ENCODE peak calls at places on chromosomes 12 and 14, in eight cellular contexts. One of them, this sample, is unnamed.

GRCh38 chr12:93738199-93739058 is 61.3 kb downstream of the CRADD start:
- DNase-seq in ovary: no peak
- DNase-seq in NB4: no peak
- DNase-seq in transverse colon: no peak
- DNase-seq in K562: no peak
- DNase-seq in lower leg skin: no peak
- DNase-seq in prostate gland: no peak
- DNase-seq in A549: no peak
- DNase-seq in this sample: no peak

GRCh38 chr14:60819575-60819974 is 85.0 kb downstream of the MNAT1 start:
- DNase-seq in ovary: no peak
- DNase-seq in NB4: no peak
- DNase-seq in transverse colon: no peak
- DNase-seq in K562: no peak
- DNase-seq in lower leg skin: no peak
- DNase-seq in prostate gland: no peak
- DNase-seq in A549: no peak
- DNase-seq in this sample: no peak

GRCh38 chr12:66405395-66405794 is 103.1 kb downstream of the HELB start:
- DNase-seq in ovary: no peak
- DNase-seq in NB4: no peak
- DNase-seq in transverse colon: no peak
- DNase-seq in K562: no peak
- DNase-seq in lower leg skin: no peak
- DNase-seq in prostate gland: no peak
- DNase-seq in A549: no peak
- DNase-seq in this sample: no peak

GRCh38 chr12:62712561-62712960 is 222.4 kb downstream of the PPM1H start:
- DNase-seq in ovary: no peak
- DNase-seq in NB4: no peak
- DNase-seq in transverse colon: no peak
- DNase-seq in K562: no peak
- DNase-seq in lower leg skin: no peak
- DNase-seq in prostate gland: no peak
- DNase-seq in A549: no peak
- DNase-seq in this sample: no peak

GRCh38 chr14:55180434-55180833 is 11.0 kb downstream of the DLGAP5 start:
- DNase-seq in ovary: no peak
- DNase-seq in NB4: no peak
- DNase-seq in transverse colon: no peak
- DNase-seq in K562: no peak
- DNase-seq in lower leg skin: no peak
- DNase-seq in prostate gland: no peak
- DNase-seq in A549: no peak
- DNase-seq in this sample: no peak

GRCh38 chr14:54343276-54344121 is 53.3 kb upstream of the CDKN3 start:
- DNase-seq in ovary: no peak
- DNase-seq in NB4: no peak
- DNase-seq in transverse colon: no peak
- DNase-seq in K562: no peak
- DNase-seq in lower leg skin: no peak
- DNase-seq in prostate gland: peak
- DNase-seq in A549: no peak
- DNase-seq in this sample: no peak

GRCh38 chr14:74504874-74505617 is 11.5 kb downstream of the ISCA2 start:
- DNase-seq in ovary: no peak
- DNase-seq in NB4: no peak
- DNase-seq in transverse colon: no peak
- DNase-seq in K562: no peak
- DNase-seq in lower leg skin: peak
- DNase-seq in prostate gland: no peak
- DNase-seq in A549: no peak
- DNase-seq in this sample: no peak

GRCh38 chr14:80213602-80214001 is 2.3 kb upstream of the DIO2 start:
- DNase-seq in ovary: no peak
- DNase-seq in NB4: peak
- DNase-seq in transverse colon: peak
- DNase-seq in K562: no peak
- DNase-seq in lower leg skin: no peak
- DNase-seq in prostate gland: no peak
- DNase-seq in A549: peak
- DNase-seq in this sample: no peak

GRCh38 chr14:74510211-74510931 is 16.8 kb downstream of the ISCA2 start:
- DNase-seq in ovary: peak
- DNase-seq in NB4: no peak
- DNase-seq in transverse colon: no peak
- DNase-seq in K562: no peak
- DNase-seq in lower leg skin: no peak
- DNase-seq in prostate gland: no peak
- DNase-seq in A549: no peak
- DNase-seq in this sample: peak

GRCh38 chr14:68968051-68968450 is 11.1 kb downstream of the ACTN1 start:
- DNase-seq in ovary: no peak
- DNase-seq in NB4: no peak
- DNase-seq in transverse colon: no peak
- DNase-seq in K562: no peak
- DNase-seq in lower leg skin: no peak
- DNase-seq in prostate gland: no peak
- DNase-seq in A549: no peak
- DNase-seq in this sample: peak

DNA sequence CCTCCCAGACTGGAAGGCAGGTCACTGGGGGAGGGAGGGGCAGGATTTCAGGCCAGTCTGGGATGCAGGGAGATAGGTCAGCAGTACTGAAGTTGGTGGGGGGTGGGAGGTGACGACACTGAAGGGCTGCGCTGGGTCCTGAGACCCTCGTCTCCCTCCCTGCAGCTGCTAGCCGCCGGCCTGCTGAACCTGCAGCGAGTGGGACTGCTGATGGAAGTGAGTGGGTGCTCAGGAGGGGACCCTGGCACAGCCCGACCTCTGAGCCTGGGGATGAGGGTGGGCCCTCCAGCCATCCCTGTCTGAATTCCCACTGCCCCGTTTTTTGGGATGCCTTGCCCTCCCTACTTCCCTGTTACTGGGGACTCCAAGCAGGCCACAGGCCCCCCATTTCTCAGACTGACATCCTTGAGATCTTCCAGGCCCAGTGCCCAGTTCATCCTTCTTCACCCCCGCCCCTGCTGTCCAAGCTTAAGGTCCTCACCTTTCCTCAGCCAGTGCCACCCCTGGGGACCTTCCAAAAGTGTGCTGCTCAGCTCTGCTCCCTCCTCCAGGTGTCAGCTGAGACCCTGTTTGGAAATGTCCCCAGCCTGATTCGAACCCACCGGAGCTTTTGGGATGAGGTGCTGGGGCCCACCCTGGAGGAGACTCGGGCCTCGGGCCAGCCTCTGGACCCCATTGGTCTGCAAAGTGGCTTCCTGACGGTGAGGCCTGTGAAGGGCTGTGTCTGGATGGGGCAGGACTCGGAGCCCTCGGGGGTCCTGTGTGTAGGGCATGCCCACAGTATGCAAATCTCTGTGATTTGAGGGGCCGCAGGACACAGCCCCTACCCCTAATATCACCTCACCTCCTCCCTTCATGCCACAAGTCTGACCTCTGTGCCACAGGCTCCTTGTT is 5.5 kb downstream of the PLEKHG6 start:
- DNase-seq in ovary: no peak
- DNase-seq in NB4: no peak
- DNase-seq in transverse colon: no peak
- DNase-seq in K562: no peak
- DNase-seq in lower leg skin: no peak
- DNase-seq in prostate gland: no peak
- DNase-seq in A549: no peak
- DNase-seq in this sample: no peak
- TF ChIP-seq POLR2A in ovary: no peak
- TF ChIP-seq POLR2A in NB4: no peak
- TF ChIP-seq POLR2A in transverse colon: no peak
- TF ChIP-seq POLR2A in K562: no peak
- TF ChIP-seq POLR2A in lower leg skin: no peak
- TF ChIP-seq POLR2A in prostate gland: no peak
- TF ChIP-seq POLR2A in A549: no peak
- TF ChIP-seq POLR2A in this sample: no peak

GRCh38 chr12:1435044-1435443 is 159.3 kb downstream of the FBXL14 start:
- DNase-seq in ovary: no peak
- DNase-seq in NB4: no peak
- DNase-seq in transverse colon: no peak
- DNase-seq in K562: no peak
- DNase-seq in lower leg skin: no peak
- DNase-seq in prostate gland: no peak
- DNase-seq in A549: no peak
- DNase-seq in this sample: no peak

GRCh38 chr12:1424674-1425395 is 169.5 kb downstream of the FBXL14 start:
- DNase-seq in ovary: no peak
- DNase-seq in NB4: no peak
- DNase-seq in transverse colon: no peak
- DNase-seq in K562: no peak
- DNase-seq in lower leg skin: no peak
- DNase-seq in prostate gland: no peak
- DNase-seq in A549: no peak
- DNase-seq in this sample: no peak

GRCh38 chr12:1425396-1425729 is 169.0 kb downstream of the FBXL14 start:
- DNase-seq in ovary: no peak
- DNase-seq in NB4: no peak
- DNase-seq in transverse colon: no peak
- DNase-seq in K562: no peak
- DNase-seq in lower leg skin: no peak
- DNase-seq in prostate gland: no peak
- DNase-seq in A549: no peak
- DNase-seq in this sample: no peak

GRCh38 chr12:1434296-1434955 is 160.0 kb downstream of the FBXL14 start:
- DNase-seq in ovary: no peak
- DNase-seq in NB4: peak
- DNase-seq in transverse colon: no peak
- DNase-seq in K562: no peak
- DNase-seq in lower leg skin: no peak
- DNase-seq in prostate gland: no peak
- DNase-seq in A549: no peak
- DNase-seq in this sample: no peak

DNA sequence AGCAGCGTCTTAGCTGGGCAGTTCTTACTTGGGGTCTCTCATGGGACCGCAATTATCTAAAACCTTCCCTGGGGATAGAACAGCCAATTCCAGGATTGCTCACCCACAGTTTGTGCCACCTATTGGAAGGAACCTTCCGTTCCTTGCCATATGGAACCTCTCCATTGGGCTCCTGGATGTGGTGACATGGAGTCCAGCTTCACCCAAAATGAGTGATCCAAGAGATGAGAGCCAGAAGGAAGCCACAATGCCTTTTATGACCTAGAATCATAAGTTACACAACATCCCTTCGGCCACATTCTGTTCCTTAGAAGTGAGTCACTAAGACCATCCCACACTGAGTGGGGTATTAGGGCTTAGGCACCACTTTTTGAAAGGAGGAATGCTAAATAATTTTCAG is 164.4 kb downstream of the FBXL14 start:
- DNase-seq in ovary: no peak
- DNase-seq in NB4: peak
- DNase-seq in transverse colon: no peak
- DNase-seq in K562: no peak
- DNase-seq in lower leg skin: no peak
- DNase-seq in prostate gland: no peak
- DNase-seq in A549: no peak
- DNase-seq in this sample: no peak
- H3K4me3 ChIP-seq in ovary: no peak
- H3K4me3 ChIP-seq in NB4: no peak
- H3K4me3 ChIP-seq in transverse colon: no peak
- H3K4me3 ChIP-seq in K562: no peak
- H3K4me3 ChIP-seq in lower leg skin: no peak
- H3K4me3 ChIP-seq in prostate gland: no peak
- H3K4me3 ChIP-seq in A549: no peak
- H3K4me3 ChIP-seq in this sample: no peak

DNA sequence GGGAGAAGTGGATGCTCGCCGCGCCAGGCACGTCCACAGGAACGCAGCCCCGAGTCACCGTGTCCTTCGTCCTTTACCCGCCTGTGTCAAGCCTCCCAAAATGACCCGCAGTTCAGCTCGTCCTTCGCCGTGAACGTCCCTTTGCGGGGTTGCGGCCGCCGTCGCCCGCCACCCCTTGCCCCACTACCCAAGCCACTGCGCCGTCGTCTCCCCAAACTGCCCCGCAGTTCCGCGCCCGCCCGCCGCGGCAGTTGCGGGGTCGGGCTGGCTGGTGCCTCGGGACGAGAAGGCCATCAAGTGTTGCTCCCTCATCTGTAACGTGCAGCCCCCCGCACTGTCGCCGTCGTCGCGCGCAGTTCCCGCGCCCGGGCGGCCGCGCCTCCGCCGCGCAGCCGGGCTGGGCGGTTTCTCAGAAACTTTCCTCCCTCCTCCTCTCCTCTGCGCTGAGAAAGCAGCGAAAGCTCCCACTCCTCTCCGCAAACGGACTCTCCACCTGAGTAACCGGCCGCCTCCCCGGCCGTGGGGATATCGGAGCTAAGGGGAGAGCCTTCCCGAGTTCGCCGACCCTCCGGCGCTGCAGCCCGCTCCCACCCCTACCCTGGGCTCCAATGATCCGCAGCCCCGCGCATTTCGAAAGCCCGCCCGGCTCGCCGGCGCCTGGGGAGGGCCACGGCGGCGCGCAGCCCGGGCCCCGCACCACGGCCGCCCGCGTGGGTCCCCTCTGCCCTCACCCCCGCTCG is 6.7 kb downstream of the CDKN1B start:
- DNase-seq in ovary: peak
- DNase-seq in NB4: peak
- DNase-seq in transverse colon: peak
- DNase-seq in K562: peak
- DNase-seq in lower leg skin: peak
- DNase-seq in prostate gland: no peak
- DNase-seq in A549: peak
- DNase-seq in this sample: peak
- TF ChIP-seq POLR2A in ovary: no peak
- TF ChIP-seq POLR2A in NB4: no peak
- TF ChIP-seq POLR2A in transverse colon: peak
- TF ChIP-seq POLR2A in K562: peak
- TF ChIP-seq POLR2A in lower leg skin: no peak
- TF ChIP-seq POLR2A in prostate gland: no peak
- TF ChIP-seq POLR2A in A549: no peak
- TF ChIP-seq POLR2A in this sample: no peak

DNA sequence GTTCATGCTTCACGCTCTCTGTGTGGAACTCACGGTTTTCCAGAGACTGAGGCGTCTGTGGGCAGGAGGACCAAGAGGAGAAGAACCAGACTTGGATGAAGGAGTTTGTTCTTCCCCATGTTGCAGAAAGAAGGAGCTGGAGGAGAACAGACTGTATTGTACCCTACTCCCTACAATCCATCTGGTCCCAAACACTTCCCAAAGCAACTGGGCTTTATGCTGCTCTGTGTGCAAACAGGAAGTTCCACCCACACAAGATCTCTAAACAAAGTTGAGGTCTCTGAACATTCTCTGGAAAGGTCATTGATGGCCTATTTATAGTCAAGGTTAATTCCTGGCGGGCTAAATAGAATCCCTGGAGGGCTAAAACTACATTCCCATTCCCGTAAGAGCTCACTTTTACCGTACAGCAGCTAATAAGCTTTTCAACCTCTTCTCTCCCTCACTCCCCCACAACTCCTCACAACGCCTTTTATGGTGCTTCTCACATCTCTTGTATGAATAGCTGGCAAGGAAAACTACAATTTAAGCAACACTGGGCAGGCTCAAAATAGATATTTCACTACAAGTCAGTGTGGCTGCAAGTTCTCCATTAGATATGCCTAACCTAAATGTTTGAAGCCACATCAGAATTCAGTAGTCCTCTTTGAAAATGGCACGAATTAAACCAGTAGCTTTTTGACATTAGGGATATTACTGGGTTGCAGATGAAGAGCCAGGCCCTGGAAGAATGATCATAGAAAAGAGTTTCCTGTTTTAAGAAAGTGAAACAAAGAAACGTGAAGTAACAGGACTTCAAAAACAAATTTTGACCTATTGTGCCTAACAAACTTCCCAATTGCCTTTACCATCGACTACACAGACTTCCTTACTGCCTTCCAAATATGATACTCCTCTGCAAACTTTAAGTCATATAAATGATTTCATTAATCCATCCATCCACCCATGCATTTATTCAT is at the start of gene A2M:
- DNase-seq in ovary: no peak
- DNase-seq in NB4: no peak
- DNase-seq in transverse colon: no peak
- DNase-seq in K562: no peak
- DNase-seq in lower leg skin: no peak
- DNase-seq in prostate gland: no peak
- DNase-seq in A549: no peak
- DNase-seq in this sample: no peak
- H3K4me3 ChIP-seq in ovary: peak
- H3K4me3 ChIP-seq in NB4: no peak
- H3K4me3 ChIP-seq in transverse colon: peak
- H3K4me3 ChIP-seq in K562: no peak
- H3K4me3 ChIP-seq in lower leg skin: no peak
- H3K4me3 ChIP-seq in prostate gland: peak
- H3K4me3 ChIP-seq in A549: no peak
- H3K4me3 ChIP-seq in this sample: peak

This sample was measured in spleen.